ENCODE peak calls at places on chromosomes 1 and 21, in nine cellular contexts. F is HuH-7; O is occipital lobe; M is activated CD4-positive, alpha-beta T cell treated with anti-CD3 and anti-CD28 coated beads for 48 hours; B is epithelial cell of esophagus; E is activated CD8-positive, alpha-beta memory T cell treated with anti-CD3 and anti-CD28 coated beads for 4 hours; L is A172; N is left cardiac atrium; C is COLO829. R is an unnamed sample.

GRCh38 chr1:95723346-95723745 is 489.3 kb downstream of the RWDD3 start:
- DNase-seq in F (no peak), O (no peak), M (no peak), B (peak; percentile 98), E (no peak), L (no peak), N (no peak), C (no peak), R (no peak)

GRCh38 chr1:35539073-35539823 is 18.0 kb downstream of the KIAA0319L start:
- DNase-seq in F (no peak), O (no peak), M (peak; percentile 28), B (peak; percentile 46), E (no peak), L (peak; percentile 11), N (no peak), C (no peak), R (no peak)

GRCh38 chr1:31218705-31219104 is 21.0 kb downstream of the NKAIN1 start:
- DNase-seq in F (no peak), O (peak; percentile 30), M (no peak), B (peak; percentile 24), E (no peak), L (no peak), N (no peak), C (no peak), R (no peak)

GRCh38 chr1:9691108-9691445 is 39.5 kb downstream of the PIK3CD start:
- DNase-seq in F (no peak), O (no peak), M (peak; percentile 44), B (no peak), E (no peak), L (peak; percentile 23), N (no peak), C (no peak), R (no peak)

GRCh38 chr1:115838426-115838804 is 2.5 kb downstream of the NHLH2 start:
- DNase-seq in F (no peak), O (no peak), M (no peak), B (no peak), E (no peak), L (no peak), N (no peak), C (no peak), R (no peak)

GRCh38 chr1:174939771-174940545 is 59.8 kb upstream of the CACYBP start:
- DNase-seq in F (no peak), O (no peak), M (no peak), B (no peak), E (no peak), L (no peak), N (no peak), C (no peak), R (no peak)

GRCh38 chr1:176857632-176858031 is 306.9 kb downstream of the ASTN1 start:
- DNase-seq in F (no peak), O (no peak), M (no peak), B (peak; percentile 62), E (no peak), L (no peak), N (no peak), C (no peak), R (no peak)

GRCh38 chr1:202297291-202297690 is 44.4 kb downstream of the UBE2T start:
- DNase-seq in F (no peak), O (no peak), M (no peak), B (no peak), E (no peak), L (no peak), N (no peak), C (no peak), R (no peak)

GRCh38 chr1:54474500-54475235 is 68.5 kb upstream of the SSBP3 start:
- DNase-seq in F (peak; percentile 51), O (no peak), M (no peak), B (no peak), E (no peak), L (no peak), N (peak; percentile 42), C (no peak), R (no peak)

GRCh38 chr1:176880954-176881595 is 283.4 kb downstream of the ASTN1 start:
- DNase-seq in F (peak; percentile 58), O (peak; percentile 35), M (peak; percentile 62), B (peak; percentile 76), E (no peak), L (peak; percentile 69), N (peak; percentile 70), C (peak; percentile 89), R (no peak)

GRCh38 chr1:2641381-2642130 is 8.7 kb upstream of the MMEL1 start:
- DNase-seq in F (no peak), O (no peak), M (no peak), B (no peak), E (no peak), L (no peak), N (peak; percentile 20), C (no peak), R (no peak)

GRCh38 chr1:196309386-196309785 is 298.9 kb downstream of the KCNT2 start:
- DNase-seq in F (no peak), O (no peak), M (no peak), B (peak; percentile 62), E (no peak), L (peak; percentile 48), N (no peak), C (peak; percentile 19), R (no peak)

GRCh38 chr1:3671371-3672180 is 19.3 kb downstream of the TP73 start:
- DNase-seq in F (no peak), O (no peak), M (no peak), B (peak; percentile 36), E (no peak), L (peak; percentile 5), N (peak; percentile 17), C (no peak), R (no peak)

GRCh38 chr1:92168657-92169056 is 49.1 kb upstream of the C1orf146 start:
- DNase-seq in F (no peak), O (peak; percentile 44), M (no peak), B (no peak), E (no peak), L (no peak), N (no peak), C (no peak), R (no peak)

GRCh38 chr1:222523852-222524251 is 24.1 kb downstream of the HHIPL2 start:
- DNase-seq in F (no peak), O (no peak), M (no peak), B (no peak), E (no peak), L (no peak), N (no peak), C (no peak), R (no peak)

GRCh38 chr1:15489052-15489736 is 13.3 kb downstream of the CELA2B start:
- DNase-seq in F (no peak), O (no peak), M (no peak), B (no peak), E (no peak), L (no peak), N (no peak), C (no peak), R (no peak)

GRCh38 chr1:241774017-241774416 is 74.0 kb upstream of the EXO1 start:
- DNase-seq in F (no peak), O (no peak), M (no peak), B (no peak), E (no peak), L (no peak), N (no peak), C (peak; percentile 72), R (no peak)

GRCh38 chr1:246351726-246352125 is 155.4 kb downstream of the SMYD3 start:
- DNase-seq in F (no peak), O (no peak), M (no peak), B (no peak), E (no peak), L (no peak), N (peak; percentile 21), C (no peak), R (no peak)

GRCh38 chr1:114758251-114758832 is 558 bp upstream of the CSDE1 start:
- DNase-seq in F (no peak), O (no peak), M (no peak), B (peak; percentile 72), E (no peak), L (peak; percentile 36), N (no peak), C (peak; percentile 43), R (no peak)

GRCh38 chr1:207703712-207704111 is 48.1 kb upstream of the CD46 start:
- DNase-seq in F (no peak), O (no peak), M (no peak), B (no peak), E (no peak), L (no peak), N (no peak), C (no peak), R (no peak)

GRCh38 chr21:14900058-14900457 is 164.7 kb downstream of the NRIP1 start:
- DNase-seq in F (no peak), O (no peak), M (no peak), B (peak; percentile 57), E (no peak), L (peak; percentile 40), N (no peak), C (no peak), R (no peak)

GRCh38 chr1:156104861-156105546 is 9.5 kb upstream of the LMNA start:
- DNase-seq in F (no peak), O (no peak), M (no peak), B (peak; percentile 42), E (no peak), L (no peak), N (no peak), C (no peak), R (no peak)

R was measured in stimulated activated naive CD4-positive, alpha-beta T cell treated with Interleukin-2 at 50 U/mL for 16 hours.